ENCODE peak calls at places on chromosome 9, in ten cellular contexts. One of them, this sample, is unnamed.

GRCh38 chr9:111980398-111980797 is 83.8 kb downstream of the UGCG start:
- DNase-seq in IMR-90: no peak
- DNase-seq in substantia nigra: no peak
- DNase-seq in CD8-positive, alpha-beta memory T cell: no peak
- DNase-seq in effector memory CD4-positive, alpha-beta T cell: no peak
- DNase-seq in stomach: no peak
- DNase-seq in aorta: no peak
- DNase-seq in brain microvascular endothelial cell: no peak
- DNase-seq in hepatocyte: no peak
- DNase-seq in H9: no peak
- DNase-seq in this sample: peak

GRCh38 chr9:112338561-112338960 is 5.1 kb upstream of the PTBP3 start:
- DNase-seq in IMR-90: peak
- DNase-seq in substantia nigra: no peak
- DNase-seq in CD8-positive, alpha-beta memory T cell: no peak
- DNase-seq in effector memory CD4-positive, alpha-beta T cell: no peak
- DNase-seq in stomach: no peak
- DNase-seq in aorta: no peak
- DNase-seq in brain microvascular endothelial cell: peak
- DNase-seq in hepatocyte: peak
- DNase-seq in H9: no peak
- DNase-seq in this sample: no peak

GRCh38 chr9:69071059-69071458 is 35.5 kb downstream of the FXN start:
- DNase-seq in IMR-90: no peak
- DNase-seq in substantia nigra: no peak
- DNase-seq in CD8-positive, alpha-beta memory T cell: no peak
- DNase-seq in effector memory CD4-positive, alpha-beta T cell: no peak
- DNase-seq in stomach: no peak
- DNase-seq in aorta: no peak
- DNase-seq in brain microvascular endothelial cell: no peak
- DNase-seq in hepatocyte: no peak
- DNase-seq in H9: no peak
- DNase-seq in this sample: no peak

GRCh38 chr9:74570879-74571512 is 73.9 kb downstream of the RORB start:
- DNase-seq in IMR-90: peak
- DNase-seq in substantia nigra: no peak
- DNase-seq in CD8-positive, alpha-beta memory T cell: no peak
- DNase-seq in effector memory CD4-positive, alpha-beta T cell: no peak
- DNase-seq in stomach: no peak
- DNase-seq in aorta: no peak
- DNase-seq in brain microvascular endothelial cell: peak
- DNase-seq in hepatocyte: peak
- DNase-seq in H9: no peak
- DNase-seq in this sample: peak

GRCh38 chr9:114919611-114920010 is 10.8 kb downstream of the TNFSF8 start:
- DNase-seq in IMR-90: no peak
- DNase-seq in substantia nigra: no peak
- DNase-seq in CD8-positive, alpha-beta memory T cell: no peak
- DNase-seq in effector memory CD4-positive, alpha-beta T cell: no peak
- DNase-seq in stomach: no peak
- DNase-seq in aorta: no peak
- DNase-seq in brain microvascular endothelial cell: no peak
- DNase-seq in hepatocyte: no peak
- DNase-seq in H9: no peak
- DNase-seq in this sample: no peak

GRCh38 chr9:113772121-113772885 is 103.8 kb upstream of the ZNF618 start:
- DNase-seq in IMR-90: peak
- DNase-seq in substantia nigra: no peak
- DNase-seq in CD8-positive, alpha-beta memory T cell: no peak
- DNase-seq in effector memory CD4-positive, alpha-beta T cell: no peak
- DNase-seq in stomach: no peak
- DNase-seq in aorta: no peak
- DNase-seq in brain microvascular endothelial cell: peak
- DNase-seq in hepatocyte: no peak
- DNase-seq in H9: no peak
- DNase-seq in this sample: no peak

GRCh38 chr9:5355817-5356216 is 16.1 kb upstream of the RLN1 start:
- DNase-seq in IMR-90: no peak
- DNase-seq in substantia nigra: no peak
- DNase-seq in CD8-positive, alpha-beta memory T cell: no peak
- DNase-seq in effector memory CD4-positive, alpha-beta T cell: no peak
- DNase-seq in stomach: no peak
- DNase-seq in aorta: no peak
- DNase-seq in brain microvascular endothelial cell: no peak
- DNase-seq in hepatocyte: no peak
- DNase-seq in H9: no peak
- DNase-seq in this sample: no peak

GRCh38 chr9:121222524-121223171 is 21.0 kb upstream of the RAB14 start:
- DNase-seq in IMR-90: peak
- DNase-seq in substantia nigra: no peak
- DNase-seq in CD8-positive, alpha-beta memory T cell: no peak
- DNase-seq in effector memory CD4-positive, alpha-beta T cell: no peak
- DNase-seq in stomach: no peak
- DNase-seq in aorta: no peak
- DNase-seq in brain microvascular endothelial cell: peak
- DNase-seq in hepatocyte: peak
- DNase-seq in H9: no peak
- DNase-seq in this sample: peak

GRCh38 chr9:124238546-124239140 is 19.1 kb upstream of the NEK6 start:
- DNase-seq in IMR-90: no peak
- DNase-seq in substantia nigra: no peak
- DNase-seq in CD8-positive, alpha-beta memory T cell: no peak
- DNase-seq in effector memory CD4-positive, alpha-beta T cell: no peak
- DNase-seq in stomach: no peak
- DNase-seq in aorta: peak
- DNase-seq in brain microvascular endothelial cell: no peak
- DNase-seq in hepatocyte: no peak
- DNase-seq in H9: no peak
- DNase-seq in this sample: no peak

GRCh38 chr9:124239249-124240073 is 18.3 kb upstream of the NEK6 start:
- DNase-seq in IMR-90: no peak
- DNase-seq in substantia nigra: no peak
- DNase-seq in CD8-positive, alpha-beta memory T cell: no peak
- DNase-seq in effector memory CD4-positive, alpha-beta T cell: no peak
- DNase-seq in stomach: no peak
- DNase-seq in aorta: peak
- DNase-seq in brain microvascular endothelial cell: no peak
- DNase-seq in hepatocyte: no peak
- DNase-seq in H9: no peak
- DNase-seq in this sample: no peak

GRCh38 chr9:124248066-124248465 is 9.7 kb upstream of the NEK6 start:
- DNase-seq in IMR-90: no peak
- DNase-seq in substantia nigra: no peak
- DNase-seq in CD8-positive, alpha-beta memory T cell: no peak
- DNase-seq in effector memory CD4-positive, alpha-beta T cell: no peak
- DNase-seq in stomach: no peak
- DNase-seq in aorta: peak
- DNase-seq in brain microvascular endothelial cell: no peak
- DNase-seq in hepatocyte: no peak
- DNase-seq in H9: no peak
- DNase-seq in this sample: no peak

GRCh38 chr9:124242331-124243194 is 15.2 kb upstream of the NEK6 start:
- DNase-seq in IMR-90: peak
- DNase-seq in substantia nigra: no peak
- DNase-seq in CD8-positive, alpha-beta memory T cell: no peak
- DNase-seq in effector memory CD4-positive, alpha-beta T cell: no peak
- DNase-seq in stomach: no peak
- DNase-seq in aorta: peak
- DNase-seq in brain microvascular endothelial cell: no peak
- DNase-seq in hepatocyte: peak
- DNase-seq in H9: peak
- DNase-seq in this sample: no peak
- H3K27ac ChIP-seq in IMR-90: peak
- H3K27ac ChIP-seq in substantia nigra: no peak
- H3K27ac ChIP-seq in CD8-positive, alpha-beta memory T cell: no peak
- H3K27ac ChIP-seq in effector memory CD4-positive, alpha-beta T cell: no peak
- H3K27ac ChIP-seq in stomach: peak
- H3K27ac ChIP-seq in aorta: no peak
- H3K27ac ChIP-seq in brain microvascular endothelial cell: no peak
- H3K27ac ChIP-seq in hepatocyte: peak
- H3K27ac ChIP-seq in H9: no peak
- H3K27ac ChIP-seq in this sample: no peak

DNA sequence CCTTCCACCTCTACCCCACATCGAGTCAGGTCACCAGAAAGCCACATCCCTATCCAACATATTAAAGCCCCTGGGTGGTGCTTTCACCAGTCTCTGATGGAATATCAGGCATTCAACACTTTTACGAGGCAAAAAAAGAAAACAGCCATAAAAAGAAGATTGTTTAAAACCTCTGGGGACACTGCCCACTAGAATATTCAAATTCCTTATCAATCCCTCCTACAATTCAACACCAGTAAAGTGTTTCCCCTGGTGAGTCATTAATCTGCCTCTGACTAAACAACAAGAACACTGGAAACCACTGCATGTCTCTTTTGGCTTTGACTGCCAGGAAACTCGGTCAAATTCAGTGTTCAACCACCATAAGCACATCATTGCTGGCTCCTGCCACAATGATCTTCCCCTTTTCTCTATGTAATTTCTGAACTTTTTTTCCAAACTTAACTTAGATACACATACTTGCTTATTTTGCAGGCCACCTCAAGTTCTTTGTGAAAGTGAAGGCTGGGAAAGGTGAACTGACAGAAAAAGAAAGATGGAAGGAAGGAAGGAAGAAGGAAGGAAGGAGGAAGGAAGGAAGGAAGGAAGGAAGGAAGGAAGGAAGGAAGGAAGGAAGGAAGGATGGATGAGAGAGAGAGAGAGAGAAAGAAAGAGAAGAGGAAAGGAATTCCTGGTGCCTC is 105.3 kb downstream of the PAX5 start:
- DNase-seq in IMR-90: peak
- DNase-seq in substantia nigra: no peak
- DNase-seq in CD8-positive, alpha-beta memory T cell: no peak
- DNase-seq in effector memory CD4-positive, alpha-beta T cell: no peak
- DNase-seq in stomach: no peak
- DNase-seq in aorta: no peak
- DNase-seq in brain microvascular endothelial cell: peak
- DNase-seq in hepatocyte: peak
- DNase-seq in H9: no peak
- DNase-seq in this sample: no peak
- H3K27ac ChIP-seq in IMR-90: no peak
- H3K27ac ChIP-seq in substantia nigra: no peak
- H3K27ac ChIP-seq in CD8-positive, alpha-beta memory T cell: no peak
- H3K27ac ChIP-seq in effector memory CD4-positive, alpha-beta T cell: no peak
- H3K27ac ChIP-seq in stomach: no peak
- H3K27ac ChIP-seq in aorta: no peak
- H3K27ac ChIP-seq in brain microvascular endothelial cell: no peak
- H3K27ac ChIP-seq in hepatocyte: no peak
- H3K27ac ChIP-seq in H9: no peak
- H3K27ac ChIP-seq in this sample: no peak

GRCh38 chr9:136621734-136622093 is 41.0 kb upstream of the EGFL7 start:
- DNase-seq in IMR-90: no peak
- DNase-seq in substantia nigra: no peak
- DNase-seq in CD8-positive, alpha-beta memory T cell: no peak
- DNase-seq in effector memory CD4-positive, alpha-beta T cell: no peak
- DNase-seq in stomach: no peak
- DNase-seq in aorta: no peak
- DNase-seq in brain microvascular endothelial cell: no peak
- DNase-seq in hepatocyte: no peak
- DNase-seq in H9: no peak
- DNase-seq in this sample: peak

GRCh38 chr9:136620441-136621018 is 42.2 kb upstream of the EGFL7 start:
- DNase-seq in IMR-90: no peak
- DNase-seq in substantia nigra: no peak
- DNase-seq in CD8-positive, alpha-beta memory T cell: no peak
- DNase-seq in effector memory CD4-positive, alpha-beta T cell: no peak
- DNase-seq in stomach: no peak
- DNase-seq in aorta: no peak
- DNase-seq in brain microvascular endothelial cell: no peak
- DNase-seq in hepatocyte: no peak
- DNase-seq in H9: no peak
- DNase-seq in this sample: no peak

GRCh38 chr9:136618578-136619547 is 43.9 kb upstream of the EGFL7 start:
- DNase-seq in IMR-90: no peak
- DNase-seq in substantia nigra: no peak
- DNase-seq in CD8-positive, alpha-beta memory T cell: no peak
- DNase-seq in effector memory CD4-positive, alpha-beta T cell: no peak
- DNase-seq in stomach: no peak
- DNase-seq in aorta: no peak
- DNase-seq in brain microvascular endothelial cell: no peak
- DNase-seq in hepatocyte: no peak
- DNase-seq in H9: no peak
- DNase-seq in this sample: no peak

GRCh38 chr9:136621019-136621733 is 41.5 kb upstream of the EGFL7 start:
- DNase-seq in IMR-90: no peak
- DNase-seq in substantia nigra: no peak
- DNase-seq in CD8-positive, alpha-beta memory T cell: no peak
- DNase-seq in effector memory CD4-positive, alpha-beta T cell: no peak
- DNase-seq in stomach: no peak
- DNase-seq in aorta: no peak
- DNase-seq in brain microvascular endothelial cell: no peak
- DNase-seq in hepatocyte: no peak
- DNase-seq in H9: no peak
- DNase-seq in this sample: peak

GRCh38 chr9:136619742-136620440 is 42.8 kb upstream of the EGFL7 start:
- DNase-seq in IMR-90: peak
- DNase-seq in substantia nigra: peak
- DNase-seq in CD8-positive, alpha-beta memory T cell: no peak
- DNase-seq in effector memory CD4-positive, alpha-beta T cell: no peak
- DNase-seq in stomach: peak
- DNase-seq in aorta: peak
- DNase-seq in brain microvascular endothelial cell: peak
- DNase-seq in hepatocyte: peak
- DNase-seq in H9: no peak
- DNase-seq in this sample: peak
- H3K27ac ChIP-seq in IMR-90: no peak
- H3K27ac ChIP-seq in substantia nigra: peak
- H3K27ac ChIP-seq in CD8-positive, alpha-beta memory T cell: no peak
- H3K27ac ChIP-seq in effector memory CD4-positive, alpha-beta T cell: no peak
- H3K27ac ChIP-seq in stomach: peak
- H3K27ac ChIP-seq in aorta: no peak
- H3K27ac ChIP-seq in brain microvascular endothelial cell: no peak
- H3K27ac ChIP-seq in hepatocyte: no peak
- H3K27ac ChIP-seq in H9: no peak
- H3K27ac ChIP-seq in this sample: peak

GRCh38 chr9:123336959-123337358 is 19.0 kb upstream of the CRB2 start:
- DNase-seq in IMR-90: no peak
- DNase-seq in substantia nigra: no peak
- DNase-seq in CD8-positive, alpha-beta memory T cell: no peak
- DNase-seq in effector memory CD4-positive, alpha-beta T cell: no peak
- DNase-seq in stomach: no peak
- DNase-seq in aorta: no peak
- DNase-seq in brain microvascular endothelial cell: no peak
- DNase-seq in hepatocyte: no peak
- DNase-seq in H9: no peak
- DNase-seq in this sample: no peak

GRCh38 chr9:123335227-123335985 is 20.6 kb upstream of the CRB2 start:
- DNase-seq in IMR-90: peak
- DNase-seq in substantia nigra: no peak
- DNase-seq in CD8-positive, alpha-beta memory T cell: no peak
- DNase-seq in effector memory CD4-positive, alpha-beta T cell: no peak
- DNase-seq in stomach: no peak
- DNase-seq in aorta: no peak
- DNase-seq in brain microvascular endothelial cell: peak
- DNase-seq in hepatocyte: peak
- DNase-seq in H9: no peak
- DNase-seq in this sample: no peak

GRCh38 chr9:123336455-123336854 is 19.5 kb upstream of the CRB2 start:
- DNase-seq in IMR-90: no peak
- DNase-seq in substantia nigra: no peak
- DNase-seq in CD8-positive, alpha-beta memory T cell: no peak
- DNase-seq in effector memory CD4-positive, alpha-beta T cell: no peak
- DNase-seq in stomach: no peak
- DNase-seq in aorta: no peak
- DNase-seq in brain microvascular endothelial cell: no peak
- DNase-seq in hepatocyte: no peak
- DNase-seq in H9: no peak
- DNase-seq in this sample: no peak

GRCh38 chr9:123335986-123336329 is 20.0 kb upstream of the CRB2 start:
- DNase-seq in IMR-90: no peak
- DNase-seq in substantia nigra: no peak
- DNase-seq in CD8-positive, alpha-beta memory T cell: no peak
- DNase-seq in effector memory CD4-positive, alpha-beta T cell: no peak
- DNase-seq in stomach: no peak
- DNase-seq in aorta: no peak
- DNase-seq in brain microvascular endothelial cell: no peak
- DNase-seq in hepatocyte: no peak
- DNase-seq in H9: no peak
- DNase-seq in this sample: no peak

DNA sequence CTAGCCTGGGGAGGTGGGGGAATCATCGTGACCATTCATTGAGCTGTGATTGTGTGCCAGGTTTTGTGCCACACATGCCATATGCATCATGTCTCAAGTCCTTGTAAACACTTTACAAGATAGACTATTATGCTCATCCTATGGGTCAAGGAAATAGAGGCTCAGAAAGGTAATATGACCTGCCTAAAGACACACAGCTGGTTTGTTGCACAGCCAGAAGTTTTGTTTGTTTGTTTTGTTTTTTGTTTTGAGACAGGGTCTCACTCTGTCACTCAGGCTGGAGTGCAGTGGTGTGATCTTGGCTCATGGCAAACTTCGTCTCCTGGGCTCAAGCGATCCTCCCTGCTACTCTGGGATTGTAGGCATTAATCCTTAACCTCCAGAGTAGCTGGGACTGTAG is 21.4 kb upstream of the CRB2 start:
- DNase-seq in IMR-90: no peak
- DNase-seq in substantia nigra: no peak
- DNase-seq in CD8-positive, alpha-beta memory T cell: no peak
- DNase-seq in effector memory CD4-positive, alpha-beta T cell: no peak
- DNase-seq in stomach: no peak
- DNase-seq in aorta: no peak
- DNase-seq in brain microvascular endothelial cell: no peak
- DNase-seq in hepatocyte: no peak
- DNase-seq in H9: no peak
- DNase-seq in this sample: no peak
- H3K27ac ChIP-seq in IMR-90: no peak
- H3K27ac ChIP-seq in substantia nigra: no peak
- H3K27ac ChIP-seq in CD8-positive, alpha-beta memory T cell: no peak
- H3K27ac ChIP-seq in effector memory CD4-positive, alpha-beta T cell: no peak
- H3K27ac ChIP-seq in stomach: no peak
- H3K27ac ChIP-seq in aorta: no peak
- H3K27ac ChIP-seq in brain microvascular endothelial cell: no peak
- H3K27ac ChIP-seq in hepatocyte: peak
- H3K27ac ChIP-seq in H9: no peak
- H3K27ac ChIP-seq in this sample: no peak